ENCODE peak calls at places on chromosomes 12 and 14, in ten cellular contexts. One of them, this sample, is unnamed.

GRCh38 chr12:103680591-103681065 is 93.6 kb downstream of the STAB2 start:
- DNase-seq in NCI-H82: peak
- DNase-seq in kidney tubule cell: no peak
- DNase-seq in naive thymus-derived CD8-positive, alpha-beta T cell: no peak
- DNase-seq in C1 segment of cervical spinal cord: no peak
- DNase-seq in substantia nigra: no peak
- DNase-seq in stimulated activated CD8-positive, alpha-beta memory T cell treated with anti-CD3 and anti-CD28 coated beads, Interleukin-2, amount 100 ng/mL, for 1 hour: no peak
- DNase-seq in GOT3: no peak
- DNase-seq in AG09319: no peak
- DNase-seq in left cardiac atrium: peak
- DNase-seq in this sample: peak

GRCh38 chr14:76091036-76091435 is 60.7 kb upstream of the GPATCH2L start:
- DNase-seq in GOT3: no peak
- DNase-seq in AG09319: no peak
- DNase-seq in C1 segment of cervical spinal cord: peak
- DNase-seq in naive thymus-derived CD8-positive, alpha-beta T cell: no peak
- DNase-seq in stimulated activated CD8-positive, alpha-beta memory T cell treated with anti-CD3 and anti-CD28 coated beads, Interleukin-2, amount 100 ng/mL, for 1 hour: no peak
- DNase-seq in NCI-H82: peak
- DNase-seq in substantia nigra: no peak
- DNase-seq in left cardiac atrium: peak
- DNase-seq in kidney tubule cell: peak
- DNase-seq in this sample: no peak

GRCh38 chr12:123938679-123939480 is 33.8 kb downstream of the CCDC92 start:
- DNase-seq in left cardiac atrium: no peak
- DNase-seq in NCI-H82: peak
- DNase-seq in C1 segment of cervical spinal cord: peak
- DNase-seq in kidney tubule cell: no peak
- DNase-seq in naive thymus-derived CD8-positive, alpha-beta T cell: no peak
- DNase-seq in substantia nigra: no peak
- DNase-seq in GOT3: no peak
- DNase-seq in stimulated activated CD8-positive, alpha-beta memory T cell treated with anti-CD3 and anti-CD28 coated beads, Interleukin-2, amount 100 ng/mL, for 1 hour: no peak
- DNase-seq in AG09319: no peak
- DNase-seq in this sample: no peak

GRCh38 chr12:49874142-49874897 is 29.4 kb downstream of the FAIM2 start:
- DNase-seq in GOT3: no peak
- DNase-seq in substantia nigra: peak
- DNase-seq in kidney tubule cell: no peak
- DNase-seq in stimulated activated CD8-positive, alpha-beta memory T cell treated with anti-CD3 and anti-CD28 coated beads, Interleukin-2, amount 100 ng/mL, for 1 hour: no peak
- DNase-seq in NCI-H82: no peak
- DNase-seq in left cardiac atrium: no peak
- DNase-seq in AG09319: no peak
- DNase-seq in C1 segment of cervical spinal cord: peak
- DNase-seq in naive thymus-derived CD8-positive, alpha-beta T cell: no peak
- DNase-seq in this sample: no peak

GRCh38 chr12:1760566-1761382 is 59.6 kb upstream of the LRTM2 start:
- DNase-seq in kidney tubule cell: peak
- DNase-seq in AG09319: no peak
- DNase-seq in substantia nigra: no peak
- DNase-seq in GOT3: no peak
- DNase-seq in NCI-H82: no peak
- DNase-seq in left cardiac atrium: no peak
- DNase-seq in stimulated activated CD8-positive, alpha-beta memory T cell treated with anti-CD3 and anti-CD28 coated beads, Interleukin-2, amount 100 ng/mL, for 1 hour: no peak
- DNase-seq in C1 segment of cervical spinal cord: no peak
- DNase-seq in naive thymus-derived CD8-positive, alpha-beta T cell: no peak
- DNase-seq in this sample: no peak

GRCh38 chr14:29558516-29558915 is 369.1 kb downstream of the PRKD1 start:
- DNase-seq in kidney tubule cell: no peak
- DNase-seq in GOT3: no peak
- DNase-seq in C1 segment of cervical spinal cord: no peak
- DNase-seq in NCI-H82: no peak
- DNase-seq in stimulated activated CD8-positive, alpha-beta memory T cell treated with anti-CD3 and anti-CD28 coated beads, Interleukin-2, amount 100 ng/mL, for 1 hour: no peak
- DNase-seq in substantia nigra: no peak
- DNase-seq in AG09319: peak
- DNase-seq in naive thymus-derived CD8-positive, alpha-beta T cell: no peak
- DNase-seq in left cardiac atrium: no peak
- DNase-seq in this sample: no peak

GRCh38 chr12:97131220-97131981 is 224.3 kb downstream of the NEDD1 start:
- DNase-seq in substantia nigra: no peak
- DNase-seq in left cardiac atrium: no peak
- DNase-seq in AG09319: no peak
- DNase-seq in kidney tubule cell: no peak
- DNase-seq in naive thymus-derived CD8-positive, alpha-beta T cell: no peak
- DNase-seq in NCI-H82: no peak
- DNase-seq in stimulated activated CD8-positive, alpha-beta memory T cell treated with anti-CD3 and anti-CD28 coated beads, Interleukin-2, amount 100 ng/mL, for 1 hour: no peak
- DNase-seq in C1 segment of cervical spinal cord: no peak
- DNase-seq in GOT3: no peak
- DNase-seq in this sample: no peak

GRCh38 chr12:24562761-24563392 is 386.0 kb downstream of the BCAT1 start:
- DNase-seq in NCI-H82: peak
- DNase-seq in substantia nigra: no peak
- DNase-seq in naive thymus-derived CD8-positive, alpha-beta T cell: no peak
- DNase-seq in GOT3: no peak
- DNase-seq in left cardiac atrium: peak
- DNase-seq in AG09319: no peak
- DNase-seq in stimulated activated CD8-positive, alpha-beta memory T cell treated with anti-CD3 and anti-CD28 coated beads, Interleukin-2, amount 100 ng/mL, for 1 hour: no peak
- DNase-seq in C1 segment of cervical spinal cord: peak
- DNase-seq in kidney tubule cell: peak
- DNase-seq in this sample: peak

GRCh38 chr12:29270446-29270845 is 110.5 kb downstream of the ERGIC2 start:
- DNase-seq in NCI-H82: no peak
- DNase-seq in substantia nigra: no peak
- DNase-seq in AG09319: no peak
- DNase-seq in left cardiac atrium: no peak
- DNase-seq in C1 segment of cervical spinal cord: no peak
- DNase-seq in kidney tubule cell: no peak
- DNase-seq in stimulated activated CD8-positive, alpha-beta memory T cell treated with anti-CD3 and anti-CD28 coated beads, Interleukin-2, amount 100 ng/mL, for 1 hour: no peak
- DNase-seq in naive thymus-derived CD8-positive, alpha-beta T cell: no peak
- DNase-seq in GOT3: no peak
- DNase-seq in this sample: no peak

GRCh38 chr14:33375781-33376180 is 437.1 kb downstream of the NPAS3 start:
- DNase-seq in AG09319: no peak
- DNase-seq in GOT3: no peak
- DNase-seq in stimulated activated CD8-positive, alpha-beta memory T cell treated with anti-CD3 and anti-CD28 coated beads, Interleukin-2, amount 100 ng/mL, for 1 hour: no peak
- DNase-seq in NCI-H82: no peak
- DNase-seq in left cardiac atrium: no peak
- DNase-seq in substantia nigra: no peak
- DNase-seq in naive thymus-derived CD8-positive, alpha-beta T cell: no peak
- DNase-seq in C1 segment of cervical spinal cord: no peak
- DNase-seq in kidney tubule cell: no peak
- DNase-seq in this sample: no peak

GRCh38 chr12:53200458-53201169 is 6.4 kb downstream of the ITGB7 start:
- DNase-seq in naive thymus-derived CD8-positive, alpha-beta T cell: no peak
- DNase-seq in C1 segment of cervical spinal cord: no peak
- DNase-seq in substantia nigra: no peak
- DNase-seq in stimulated activated CD8-positive, alpha-beta memory T cell treated with anti-CD3 and anti-CD28 coated beads, Interleukin-2, amount 100 ng/mL, for 1 hour: no peak
- DNase-seq in GOT3: no peak
- DNase-seq in kidney tubule cell: peak
- DNase-seq in AG09319: no peak
- DNase-seq in left cardiac atrium: no peak
- DNase-seq in NCI-H82: no peak
- DNase-seq in this sample: no peak

GRCh38 chr12:47773062-47773857 is at the start of gene SLC48A1:
- DNase-seq in substantia nigra: peak
- DNase-seq in GOT3: peak
- DNase-seq in AG09319: no peak
- DNase-seq in C1 segment of cervical spinal cord: peak
- DNase-seq in NCI-H82: peak
- DNase-seq in naive thymus-derived CD8-positive, alpha-beta T cell: peak
- DNase-seq in stimulated activated CD8-positive, alpha-beta memory T cell treated with anti-CD3 and anti-CD28 coated beads, Interleukin-2, amount 100 ng/mL, for 1 hour: peak
- DNase-seq in kidney tubule cell: peak
- DNase-seq in left cardiac atrium: peak
- DNase-seq in this sample: peak

GRCh38 chr14:77131206-77131605 is 10.4 kb downstream of the ZDHHC22 start:
- DNase-seq in GOT3: no peak
- DNase-seq in left cardiac atrium: no peak
- DNase-seq in kidney tubule cell: no peak
- DNase-seq in C1 segment of cervical spinal cord: no peak
- DNase-seq in substantia nigra: no peak
- DNase-seq in NCI-H82: no peak
- DNase-seq in naive thymus-derived CD8-positive, alpha-beta T cell: no peak
- DNase-seq in stimulated activated CD8-positive, alpha-beta memory T cell treated with anti-CD3 and anti-CD28 coated beads, Interleukin-2, amount 100 ng/mL, for 1 hour: no peak
- DNase-seq in AG09319: no peak
- DNase-seq in this sample: no peak

GRCh38 chr12:132686831-132687210 is 321 bp downstream of the POLE start:
- DNase-seq in AG09319: no peak
- DNase-seq in naive thymus-derived CD8-positive, alpha-beta T cell: no peak
- DNase-seq in left cardiac atrium: peak
- DNase-seq in NCI-H82: peak
- DNase-seq in C1 segment of cervical spinal cord: no peak
- DNase-seq in GOT3: no peak
- DNase-seq in substantia nigra: no peak
- DNase-seq in stimulated activated CD8-positive, alpha-beta memory T cell treated with anti-CD3 and anti-CD28 coated beads, Interleukin-2, amount 100 ng/mL, for 1 hour: no peak
- DNase-seq in kidney tubule cell: no peak
- DNase-seq in this sample: no peak

GRCh38 chr14:94027566-94028449 is 1.7 kb downstream of the OTUB2 start:
- DNase-seq in substantia nigra: no peak
- DNase-seq in C1 segment of cervical spinal cord: no peak
- DNase-seq in AG09319: no peak
- DNase-seq in stimulated activated CD8-positive, alpha-beta memory T cell treated with anti-CD3 and anti-CD28 coated beads, Interleukin-2, amount 100 ng/mL, for 1 hour: no peak
- DNase-seq in NCI-H82: no peak
- DNase-seq in left cardiac atrium: no peak
- DNase-seq in naive thymus-derived CD8-positive, alpha-beta T cell: no peak
- DNase-seq in kidney tubule cell: peak
- DNase-seq in GOT3: no peak
- DNase-seq in this sample: no peak

GRCh38 chr12:15592934-15593333 is 196.3 kb downstream of the EPS8 start:
- DNase-seq in naive thymus-derived CD8-positive, alpha-beta T cell: no peak
- DNase-seq in AG09319: no peak
- DNase-seq in GOT3: no peak
- DNase-seq in left cardiac atrium: no peak
- DNase-seq in stimulated activated CD8-positive, alpha-beta memory T cell treated with anti-CD3 and anti-CD28 coated beads, Interleukin-2, amount 100 ng/mL, for 1 hour: no peak
- DNase-seq in C1 segment of cervical spinal cord: no peak
- DNase-seq in substantia nigra: no peak
- DNase-seq in NCI-H82: no peak
- DNase-seq in kidney tubule cell: no peak
- DNase-seq in this sample: no peak

GRCh38 chr12:105214670-105215375 is 21.2 kb downstream of the APPL2 start:
- DNase-seq in kidney tubule cell: peak
- DNase-seq in AG09319: no peak
- DNase-seq in stimulated activated CD8-positive, alpha-beta memory T cell treated with anti-CD3 and anti-CD28 coated beads, Interleukin-2, amount 100 ng/mL, for 1 hour: no peak
- DNase-seq in GOT3: no peak
- DNase-seq in NCI-H82: no peak
- DNase-seq in naive thymus-derived CD8-positive, alpha-beta T cell: no peak
- DNase-seq in left cardiac atrium: no peak
- DNase-seq in substantia nigra: no peak
- DNase-seq in C1 segment of cervical spinal cord: no peak
- DNase-seq in this sample: no peak

GRCh38 chr12:47980779-47981495 is 17.5 kb downstream of the TMEM106C start:
- DNase-seq in naive thymus-derived CD8-positive, alpha-beta T cell: peak
- DNase-seq in AG09319: no peak
- DNase-seq in stimulated activated CD8-positive, alpha-beta memory T cell treated with anti-CD3 and anti-CD28 coated beads, Interleukin-2, amount 100 ng/mL, for 1 hour: no peak
- DNase-seq in substantia nigra: no peak
- DNase-seq in left cardiac atrium: no peak
- DNase-seq in kidney tubule cell: no peak
- DNase-seq in NCI-H82: no peak
- DNase-seq in GOT3: no peak
- DNase-seq in C1 segment of cervical spinal cord: no peak
- DNase-seq in this sample: no peak

GRCh38 chr12:9787340-9787737 is 26.6 kb upstream of the CD69 start:
- DNase-seq in C1 segment of cervical spinal cord: no peak
- DNase-seq in kidney tubule cell: peak
- DNase-seq in substantia nigra: no peak
- DNase-seq in left cardiac atrium: no peak
- DNase-seq in GOT3: no peak
- DNase-seq in naive thymus-derived CD8-positive, alpha-beta T cell: no peak
- DNase-seq in NCI-H82: no peak
- DNase-seq in stimulated activated CD8-positive, alpha-beta memory T cell treated with anti-CD3 and anti-CD28 coated beads, Interleukin-2, amount 100 ng/mL, for 1 hour: no peak
- DNase-seq in AG09319: no peak
- DNase-seq in this sample: no peak

GRCh38 chr12:105110851-105111250 is 3.3 kb downstream of the WASHC4 start:
- DNase-seq in left cardiac atrium: no peak
- DNase-seq in kidney tubule cell: peak
- DNase-seq in substantia nigra: no peak
- DNase-seq in naive thymus-derived CD8-positive, alpha-beta T cell: no peak
- DNase-seq in AG09319: no peak
- DNase-seq in C1 segment of cervical spinal cord: no peak
- DNase-seq in NCI-H82: no peak
- DNase-seq in stimulated activated CD8-positive, alpha-beta memory T cell treated with anti-CD3 and anti-CD28 coated beads, Interleukin-2, amount 100 ng/mL, for 1 hour: no peak
- DNase-seq in GOT3: no peak
- DNase-seq in this sample: no peak

GRCh38 chr14:96852823-96853422 is 55.7 kb downstream of the VRK1 start:
- DNase-seq in naive thymus-derived CD8-positive, alpha-beta T cell: no peak
- DNase-seq in C1 segment of cervical spinal cord: no peak
- DNase-seq in kidney tubule cell: peak
- DNase-seq in left cardiac atrium: no peak
- DNase-seq in NCI-H82: peak
- DNase-seq in AG09319: peak
- DNase-seq in substantia nigra: no peak
- DNase-seq in stimulated activated CD8-positive, alpha-beta memory T cell treated with anti-CD3 and anti-CD28 coated beads, Interleukin-2, amount 100 ng/mL, for 1 hour: no peak
- DNase-seq in GOT3: no peak
- DNase-seq in this sample: peak

GRCh38 chr14:73058923-73059311 is 583 bp downstream of the RBM25 start:
- DNase-seq in NCI-H82: peak
- DNase-seq in substantia nigra: no peak
- DNase-seq in GOT3: no peak
- DNase-seq in left cardiac atrium: no peak
- DNase-seq in AG09319: no peak
- DNase-seq in kidney tubule cell: peak
- DNase-seq in stimulated activated CD8-positive, alpha-beta memory T cell treated with anti-CD3 and anti-CD28 coated beads, Interleukin-2, amount 100 ng/mL, for 1 hour: no peak
- DNase-seq in C1 segment of cervical spinal cord: no peak
- DNase-seq in naive thymus-derived CD8-positive, alpha-beta T cell: no peak
- DNase-seq in this sample: no peak

GRCh38 chr14:47675489-47676300 is at the start of gene MDGA2:
- DNase-seq in AG09319: no peak
- DNase-seq in NCI-H82: peak
- DNase-seq in kidney tubule cell: peak
- DNase-seq in GOT3: no peak
- DNase-seq in C1 segment of cervical spinal cord: peak
- DNase-seq in naive thymus-derived CD8-positive, alpha-beta T cell: no peak
- DNase-seq in stimulated activated CD8-positive, alpha-beta memory T cell treated with anti-CD3 and anti-CD28 coated beads, Interleukin-2, amount 100 ng/mL, for 1 hour: no peak
- DNase-seq in substantia nigra: no peak
- DNase-seq in left cardiac atrium: no peak
- DNase-seq in this sample: no peak

GRCh38 chr14:62436256-62436655 is 609.0 kb downstream of the KCNH5 start:
- DNase-seq in kidney tubule cell: no peak
- DNase-seq in substantia nigra: no peak
- DNase-seq in stimulated activated CD8-positive, alpha-beta memory T cell treated with anti-CD3 and anti-CD28 coated beads, Interleukin-2, amount 100 ng/mL, for 1 hour: no peak
- DNase-seq in NCI-H82: no peak
- DNase-seq in left cardiac atrium: no peak
- DNase-seq in GOT3: no peak
- DNase-seq in AG09319: no peak
- DNase-seq in naive thymus-derived CD8-positive, alpha-beta T cell: no peak
- DNase-seq in C1 segment of cervical spinal cord: no peak
- DNase-seq in this sample: no peak

GRCh38 chr14:56379956-56380355 is 199.6 kb upstream of the TMEM260 start:
- DNase-seq in kidney tubule cell: no peak
- DNase-seq in naive thymus-derived CD8-positive, alpha-beta T cell: no peak
- DNase-seq in C1 segment of cervical spinal cord: no peak
- DNase-seq in stimulated activated CD8-positive, alpha-beta memory T cell treated with anti-CD3 and anti-CD28 coated beads, Interleukin-2, amount 100 ng/mL, for 1 hour: no peak
- DNase-seq in NCI-H82: peak
- DNase-seq in substantia nigra: no peak
- DNase-seq in left cardiac atrium: no peak
- DNase-seq in GOT3: no peak
- DNase-seq in AG09319: peak
- DNase-seq in this sample: peak

GRCh38 chr12:108581311-108582227 is 16.3 kb downstream of the TMEM119 start:
- DNase-seq in substantia nigra: no peak
- DNase-seq in stimulated activated CD8-positive, alpha-beta memory T cell treated with anti-CD3 and anti-CD28 coated beads, Interleukin-2, amount 100 ng/mL, for 1 hour: no peak
- DNase-seq in AG09319: no peak
- DNase-seq in naive thymus-derived CD8-positive, alpha-beta T cell: peak
- DNase-seq in kidney tubule cell: no peak
- DNase-seq in NCI-H82: no peak
- DNase-seq in C1 segment of cervical spinal cord: no peak
- DNase-seq in left cardiac atrium: no peak
- DNase-seq in GOT3: no peak
- DNase-seq in this sample: no peak

GRCh38 chr12:124754949-124755800 is 108.5 kb downstream of the SCARB1 start:
- DNase-seq in stimulated activated CD8-positive, alpha-beta memory T cell treated with anti-CD3 and anti-CD28 coated beads, Interleukin-2, amount 100 ng/mL, for 1 hour: no peak
- DNase-seq in AG09319: no peak
- DNase-seq in kidney tubule cell: no peak
- DNase-seq in naive thymus-derived CD8-positive, alpha-beta T cell: no peak
- DNase-seq in C1 segment of cervical spinal cord: peak
- DNase-seq in NCI-H82: peak
- DNase-seq in GOT3: no peak
- DNase-seq in left cardiac atrium: peak
- DNase-seq in substantia nigra: peak
- DNase-seq in this sample: peak

GRCh38 chr14:36478782-36479181 is 41.2 kb downstream of the NKX2-1 start:
- DNase-seq in stimulated activated CD8-positive, alpha-beta memory T cell treated with anti-CD3 and anti-CD28 coated beads, Interleukin-2, amount 100 ng/mL, for 1 hour: no peak
- DNase-seq in naive thymus-derived CD8-positive, alpha-beta T cell: no peak
- DNase-seq in substantia nigra: no peak
- DNase-seq in NCI-H82: no peak
- DNase-seq in GOT3: no peak
- DNase-seq in AG09319: no peak
- DNase-seq in C1 segment of cervical spinal cord: no peak
- DNase-seq in kidney tubule cell: peak
- DNase-seq in left cardiac atrium: no peak
- DNase-seq in this sample: no peak